ENCODE peak calls at places on chromosomes 1 and 21, in six cellular contexts. L is cerebellar nuclear complex, V is left cardiac atrium, S is OCI-LY7, Z is myocyte, O is MCF 10A. A is an unnamed sample.

GRCh38 chr21:45326834-45327457 is 39.3 kb upstream of the POFUT2 start:
- DNase-seq in V (peak), Z (no peak), L (no peak), O (no peak), S (no peak), A (no peak)

GRCh38 chr1:162391790-162392563 is 10.4 kb downstream of the C1orf226 start:
- DNase-seq in O (peak), V (no peak), L (no peak), Z (peak), S (peak), A (peak)

GRCh38 chr1:13766906-13767564 is 67.0 kb downstream of the PRDM2 start:
- DNase-seq in V (no peak), L (no peak), Z (no peak), O (peak), S (no peak), A (no peak)

GRCh38 chr1:235327559-235328270 is at the start of gene ARID4B:
- DNase-seq in O (no peak), Z (no peak), L (no peak), S (no peak), V (peak), A (no peak)

GRCh38 chr1:42939216-42939615 is 19.5 kb downstream of the SLC2A1 start:
- DNase-seq in L (no peak), Z (no peak), S (no peak), V (no peak), O (no peak), A (no peak)

GRCh38 chr1:156726549-156727226 is 1.6 kb upstream of the METTL25B start:
- DNase-seq in Z (peak), L (no peak), S (peak), O (peak), V (peak), A (no peak)

GRCh38 chr1:174204697-174205308 is 45.5 kb downstream of the RABGAP1L start:
- DNase-seq in O (no peak), Z (no peak), L (no peak), S (no peak), V (no peak), A (no peak)

GRCh38 chr1:161899091-161899490 is 124.6 kb downstream of the OLFML2B start:
- DNase-seq in S (no peak), O (no peak), Z (peak), V (no peak), L (no peak), A (no peak)

GRCh38 chr1:12047120-12047876 is 15.8 kb upstream of the TNFRSF8 start:
- DNase-seq in L (no peak), O (no peak), S (no peak), Z (peak), V (no peak), A (no peak)

GRCh38 chr1:218679391-218679790 is 334.3 kb downstream of the TGFB2 start:
- DNase-seq in V (no peak), Z (no peak), O (peak), S (no peak), L (no peak), A (no peak)

GRCh38 chr1:66778969-66779368 is 22.1 kb downstream of the INSL5 start:
- DNase-seq in O (no peak), L (no peak), V (no peak), Z (no peak), S (no peak), A (no peak)

GRCh38 chr1:85334962-85335361 is 58.5 kb upstream of the BCL10 start:
- DNase-seq in L (no peak), Z (no peak), S (no peak), V (no peak), O (no peak), A (no peak)

GRCh38 chr1:225870883-225871282 is 11.3 kb downstream of the TMEM63A start:
- DNase-seq in S (no peak), O (no peak), L (no peak), Z (no peak), V (no peak), A (no peak)

GRCh38 chr1:76012341-76013208 is 62.0 kb upstream of the ST6GALNAC3 start:
- DNase-seq in Z (no peak), O (no peak), V (no peak), S (no peak), L (no peak), A (no peak)

GRCh38 chr1:164712131-164713031 is 153.4 kb downstream of the PBX1 start:
- DNase-seq in V (peak), Z (no peak), S (no peak), O (peak), L (no peak), A (no peak)

GRCh38 chr1:158101944-158102343 is 78.8 kb upstream of the CD1D start:
- DNase-seq in S (no peak), Z (no peak), O (peak), V (no peak), L (no peak), A (no peak)

GRCh38 chr21:35026617-35027557 is 22.2 kb downstream of the RUNX1 start:
- DNase-seq in L (no peak), Z (no peak), O (no peak), S (peak), V (peak), A (peak)

GRCh38 chr1:67716800-67717199 is 31.8 kb downstream of the GADD45A start:
- DNase-seq in S (no peak), O (peak), V (no peak), Z (no peak), L (no peak), A (peak)

GRCh38 chr1:47230692-47231313 is 1.2 kb downstream of the TAL1 start:
- DNase-seq in Z (no peak), V (peak), L (no peak), O (no peak), S (no peak), A (no peak)

GRCh38 chr1:155717041-155717440 is 28.1 kb downstream of the DAP3 start:
- DNase-seq in Z (no peak), S (peak), V (no peak), L (no peak), O (no peak), A (no peak)

GRCh38 chr1:112807117-112807516 is 92.0 kb upstream of the PPM1J start:
- DNase-seq in Z (no peak), S (no peak), L (no peak), V (no peak), O (no peak), A (no peak)

GRCh38 chr1:89821322-89822108 is 683 bp downstream of the LRRC8D start:
- DNase-seq in V (peak), S (peak), Z (peak), L (peak), O (peak), A (peak)

GRCh38 chr1:41614818-41615217 is 130.3 kb upstream of the EDN2 start:
- DNase-seq in V (no peak), O (no peak), S (no peak), L (no peak), Z (no peak), A (peak)

GRCh38 chr1:154863702-154864174 is 6.3 kb downstream of the KCNN3 start:
- DNase-seq in V (no peak), O (peak), S (peak), Z (peak), L (no peak), A (no peak)

GRCh38 chr1:209564904-209565303 is 18.6 kb upstream of the CAMK1G start:
- DNase-seq in Z (no peak), L (no peak), O (no peak), S (no peak), V (no peak), A (no peak)

A was measured in ureter.